ENCODE peak calls at places on chromosomes 12 and 14, in nine cellular contexts. W, Q, A, C, X, Y, N, R and H are unnamed samples.

GRCh38 chr14:100022772-100023451 is 42.3 kb upstream of the EVL start:
- DNase-seq in X (no peak), W (no peak), Q (no peak), Y (peak), C (no peak), N (peak), R (no peak), A (no peak), H (peak)

GRCh38 chr14:73526036-73526984 is 10.6 kb upstream of the ACOT1 start:
- DNase-seq in C (peak), W (no peak), R (no peak), A (no peak), N (peak), X (no peak), Q (peak), Y (peak), H (peak)

GRCh38 chr12:120067901-120068300 is 48.7 kb downstream of the RAB35 start:
- DNase-seq in Q (no peak), Y (no peak), C (no peak), N (no peak), W (no peak), A (no peak), X (no peak), R (no peak), H (no peak)

GRCh38 chr14:103361868-103362267 is 23.3 kb upstream of the MARK3 start:
- DNase-seq in Q (peak), X (no peak), R (peak), A (no peak), Y (peak), C (peak), N (peak), W (no peak), H (peak)

GRCh38 chr14:100056964-100057817 is 8.0 kb upstream of the EVL start:
- DNase-seq in W (no peak), X (no peak), N (peak), A (no peak), C (no peak), R (no peak), Q (no peak), Y (peak), H (no peak)

GRCh38 chr12:34368079-34368478 is 345.8 kb downstream of the ALG10 start:
- DNase-seq in Y (no peak), Q (no peak), R (no peak), W (no peak), X (no peak), N (no peak), A (no peak), C (no peak), H (no peak)

GRCh38 chr12:21614510-21614909 is 9.9 kb upstream of the GYS2 start:
- DNase-seq in N (no peak), A (no peak), R (no peak), Y (no peak), Q (no peak), W (no peak), C (no peak), X (no peak), H (no peak)

GRCh38 chr12:107349008-107349747 is 255.8 kb upstream of the CRY1 start:
- DNase-seq in X (no peak), Y (peak), W (no peak), R (peak), C (peak), N (peak), Q (peak), A (peak), H (peak)

GRCh38 chr12:82517808-82518207 is 159.5 kb downstream of the METTL25 start:
- DNase-seq in X (no peak), A (no peak), C (no peak), W (no peak), N (no peak), R (no peak), Y (no peak), Q (no peak), H (no peak)

GRCh38 chr14:21703357-21704339 is 30.0 kb upstream of the OR4E1 start:
- DNase-seq in Q (no peak), R (no peak), N (no peak), X (no peak), C (no peak), A (peak), Y (peak), W (no peak), H (no peak)